ENCODE peak calls at places on chromosomes 3 and 15, in six cellular contexts. One of them, this sample, is unnamed.

GRCh38 chr3:138114431-138114918 is 933 bp downstream of the DZIP1L start:
- DNase-seq in tibial nerve: no peak
- DNase-seq in ovary: peak
- DNase-seq in K562: no peak
- DNase-seq in A549: peak
- DNase-seq in SK-N-SH: peak
- DNase-seq in this sample: no peak

GRCh38 chr3:76500746-76501275 is 539.1 kb upstream of the ROBO2 start:
- DNase-seq in tibial nerve: no peak
- DNase-seq in ovary: no peak
- DNase-seq in K562: no peak
- DNase-seq in A549: no peak
- DNase-seq in SK-N-SH: no peak
- DNase-seq in this sample: no peak

GRCh38 chr15:42160110-42160509 is 3.7 kb upstream of the PLA2G4F start:
- DNase-seq in A549: no peak
- DNase-seq in tibial nerve: no peak
- DNase-seq in K562: no peak
- DNase-seq in SK-N-SH: no peak
- DNase-seq in ovary: no peak
- DNase-seq in this sample: no peak

GRCh38 chr3:135944831-135945230 is 20.7 kb upstream of the PPP2R3A start:
- DNase-seq in ovary: no peak
- DNase-seq in K562: no peak
- DNase-seq in tibial nerve: no peak
- DNase-seq in A549: no peak
- DNase-seq in SK-N-SH: no peak
- DNase-seq in this sample: no peak

GRCh38 chr3:173589116-173589515 is 191.6 kb downstream of the NLGN1 start:
- DNase-seq in SK-N-SH: no peak
- DNase-seq in K562: no peak
- DNase-seq in A549: no peak
- DNase-seq in tibial nerve: no peak
- DNase-seq in ovary: no peak
- DNase-seq in this sample: no peak

GRCh38 chr3:139088462-139089324 is 44.0 kb upstream of the PRR23C start:
- DNase-seq in SK-N-SH: no peak
- DNase-seq in ovary: no peak
- DNase-seq in K562: no peak
- DNase-seq in A549: no peak
- DNase-seq in tibial nerve: no peak
- DNase-seq in this sample: no peak

GRCh38 chr15:93823971-93824866 is 407.1 kb upstream of the MCTP2 start:
- DNase-seq in SK-N-SH: peak
- DNase-seq in ovary: no peak
- DNase-seq in K562: no peak
- DNase-seq in A549: no peak
- DNase-seq in tibial nerve: no peak
- DNase-seq in this sample: no peak

GRCh38 chr3:69121950-69122349 is 445 bp downstream of the LMOD3 start:
- DNase-seq in SK-N-SH: no peak
- DNase-seq in K562: no peak
- DNase-seq in A549: no peak
- DNase-seq in tibial nerve: no peak
- DNase-seq in ovary: no peak
- DNase-seq in this sample: no peak

GRCh38 chr15:43146187-43146586 is 12.8 kb downstream of the TMEM62 start:
- DNase-seq in ovary: no peak
- DNase-seq in K562: no peak
- DNase-seq in SK-N-SH: no peak
- DNase-seq in tibial nerve: no peak
- DNase-seq in A549: no peak
- DNase-seq in this sample: no peak

GRCh38 chr3:1442271-1442670 is 349.4 kb downstream of the CNTN6 start:
- DNase-seq in A549: no peak
- DNase-seq in ovary: no peak
- DNase-seq in tibial nerve: no peak
- DNase-seq in K562: no peak
- DNase-seq in SK-N-SH: no peak
- DNase-seq in this sample: no peak

GRCh38 chr3:10370429-10370828 is 49.5 kb upstream of the SEC13 start:
- DNase-seq in A549: no peak
- DNase-seq in SK-N-SH: peak
- DNase-seq in tibial nerve: no peak
- DNase-seq in ovary: no peak
- DNase-seq in K562: peak
- DNase-seq in this sample: no peak

GRCh38 chr3:14234197-14235002 is 55.8 kb downstream of the LSM3 start:
- DNase-seq in K562: peak
- DNase-seq in ovary: no peak
- DNase-seq in SK-N-SH: no peak
- DNase-seq in tibial nerve: peak
- DNase-seq in A549: no peak
- DNase-seq in this sample: peak

GRCh38 chr3:151166161-151166560 is 36.9 kb downstream of the GPR171 start:
- DNase-seq in A549: peak
- DNase-seq in SK-N-SH: no peak
- DNase-seq in K562: no peak
- DNase-seq in ovary: no peak
- DNase-seq in tibial nerve: no peak
- DNase-seq in this sample: no peak

GRCh38 chr3:86792316-86792715 is 198.6 kb downstream of the VGLL3 start:
- DNase-seq in A549: no peak
- DNase-seq in tibial nerve: no peak
- DNase-seq in SK-N-SH: no peak
- DNase-seq in ovary: no peak
- DNase-seq in K562: no peak
- DNase-seq in this sample: no peak

GRCh38 chr3:189646902-189647542 is 15.8 kb downstream of the TP63 start:
- DNase-seq in ovary: no peak
- DNase-seq in SK-N-SH: no peak
- DNase-seq in tibial nerve: no peak
- DNase-seq in A549: no peak
- DNase-seq in K562: no peak
- DNase-seq in this sample: no peak

GRCh38 chr3:123641084-123641462 is 56.2 kb upstream of the HACD2 start:
- DNase-seq in A549: no peak
- DNase-seq in K562: no peak
- DNase-seq in ovary: no peak
- DNase-seq in SK-N-SH: no peak
- DNase-seq in tibial nerve: no peak
- DNase-seq in this sample: no peak

GRCh38 chr15:51121118-51121517 is 26.4 kb upstream of the TNFAIP8L3 start:
- DNase-seq in tibial nerve: no peak
- DNase-seq in ovary: peak
- DNase-seq in K562: peak
- DNase-seq in SK-N-SH: no peak
- DNase-seq in A549: peak
- DNase-seq in this sample: no peak

GRCh38 chr15:64693134-64693533 is 82.3 kb downstream of the RBPMS2 start:
- DNase-seq in tibial nerve: no peak
- DNase-seq in A549: peak
- DNase-seq in SK-N-SH: no peak
- DNase-seq in K562: no peak
- DNase-seq in ovary: no peak
- DNase-seq in this sample: peak

GRCh38 chr3:62605413-62606068 is 232.2 kb upstream of the FEZF2 start:
- DNase-seq in tibial nerve: no peak
- DNase-seq in ovary: no peak
- DNase-seq in A549: no peak
- DNase-seq in K562: no peak
- DNase-seq in SK-N-SH: no peak
- DNase-seq in this sample: no peak

GRCh38 chr3:178833696-178834095 is 237.9 kb downstream of the ZMAT3 start:
- DNase-seq in tibial nerve: no peak
- DNase-seq in K562: no peak
- DNase-seq in A549: no peak
- DNase-seq in SK-N-SH: no peak
- DNase-seq in ovary: no peak
- DNase-seq in this sample: no peak
- H3K27ac ChIP-seq in tibial nerve: no peak
- H3K27ac ChIP-seq in K562: no peak
- H3K27ac ChIP-seq in A549: no peak
- H3K27ac ChIP-seq in SK-N-SH: no peak
- H3K27ac ChIP-seq in ovary: no peak
- H3K27ac ChIP-seq in this sample: no peak

GRCh38 chr3:157501863-157502262 is 1.4 kb downstream of the VEPH1 start:
- DNase-seq in tibial nerve: no peak
- DNase-seq in K562: no peak
- DNase-seq in SK-N-SH: no peak
- DNase-seq in ovary: no peak
- DNase-seq in A549: no peak
- DNase-seq in this sample: no peak

GRCh38 chr3:157495846-157496245 is 7.4 kb downstream of the VEPH1 start:
- DNase-seq in ovary: no peak
- DNase-seq in K562: no peak
- DNase-seq in A549: no peak
- DNase-seq in SK-N-SH: no peak
- DNase-seq in tibial nerve: no peak
- DNase-seq in this sample: no peak

GRCh38 chr3:157500232-157500631 is 3.0 kb downstream of the VEPH1 start:
- DNase-seq in K562: peak
- DNase-seq in SK-N-SH: no peak
- DNase-seq in ovary: no peak
- DNase-seq in A549: peak
- DNase-seq in tibial nerve: no peak
- DNase-seq in this sample: peak

GRCh38 chr3:157498374-157498773 is 4.8 kb downstream of the VEPH1 start:
- DNase-seq in tibial nerve: no peak
- DNase-seq in SK-N-SH: no peak
- DNase-seq in K562: no peak
- DNase-seq in A549: no peak
- DNase-seq in ovary: no peak
- DNase-seq in this sample: no peak

DNA sequence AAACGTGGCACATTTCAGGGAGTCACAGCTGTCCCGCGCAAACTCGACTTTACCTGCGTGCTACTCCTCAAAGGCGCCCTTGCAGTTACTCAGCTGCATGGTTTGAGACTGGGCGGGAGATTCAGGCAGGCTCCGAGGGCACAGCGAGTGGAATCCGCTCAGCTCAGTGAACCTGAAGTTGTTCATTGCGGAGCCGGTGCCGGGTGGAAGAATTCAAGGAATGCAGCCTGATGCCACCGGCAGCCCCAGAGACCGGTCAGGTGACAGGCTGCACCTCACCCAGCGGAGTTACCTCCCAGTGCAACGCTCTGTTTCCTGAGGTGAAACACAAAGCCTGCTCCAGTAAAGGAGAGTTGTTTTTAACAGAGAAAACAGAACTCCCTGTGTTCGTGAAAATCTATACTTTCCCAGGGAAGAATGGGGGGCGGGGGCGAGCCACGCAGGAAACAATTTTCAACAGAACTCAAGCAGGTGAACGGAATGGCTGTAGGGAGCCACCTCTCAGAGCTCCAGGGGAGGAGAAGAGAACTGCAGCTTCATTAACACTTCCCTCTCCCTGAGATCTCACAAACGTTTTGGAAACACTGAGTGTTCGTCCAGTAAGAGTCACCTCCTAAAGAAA is 3.8 kb downstream of the VEPH1 start:
- DNase-seq in SK-N-SH: no peak
- DNase-seq in A549: peak
- DNase-seq in tibial nerve: no peak
- DNase-seq in K562: no peak
- DNase-seq in ovary: no peak
- DNase-seq in this sample: peak
- TF ChIP-seq CTCF in SK-N-SH: no peak
- TF ChIP-seq CTCF in A549: no peak
- TF ChIP-seq CTCF in tibial nerve: no peak
- TF ChIP-seq CTCF in K562: no peak
- TF ChIP-seq CTCF in ovary: no peak
- TF ChIP-seq CTCF in this sample: peak

DNA sequence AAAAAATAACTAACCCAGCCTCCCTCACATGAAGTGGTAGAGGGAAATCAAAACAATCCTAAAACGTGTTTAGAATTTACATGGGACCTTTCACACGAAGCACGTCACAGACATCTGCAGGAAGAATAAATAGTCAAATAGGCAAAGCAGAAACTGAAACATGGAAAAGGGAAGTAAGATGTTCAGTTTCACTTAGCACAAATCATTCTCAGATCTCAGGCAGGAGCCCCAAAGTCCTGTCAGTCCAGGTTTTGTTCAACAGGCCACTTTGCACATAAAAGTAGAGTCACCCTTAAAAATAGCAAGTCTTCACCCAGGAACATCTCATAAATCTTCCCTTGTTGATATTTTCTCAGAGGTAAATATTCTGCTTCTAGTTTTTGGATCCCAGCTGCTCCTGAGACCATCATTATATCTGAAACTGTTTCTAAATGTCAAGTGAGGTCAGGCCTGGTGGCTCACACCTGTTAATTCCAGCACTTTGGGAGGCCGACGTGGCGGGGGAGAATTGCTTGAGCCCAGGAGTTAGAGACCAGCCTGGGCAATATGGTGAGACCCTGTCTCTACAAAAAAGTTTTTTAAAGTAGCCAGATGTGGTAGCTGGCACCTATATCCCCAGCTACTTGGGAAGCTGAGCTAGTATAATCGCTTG is 1.9 kb downstream of the RUBCN start:
- DNase-seq in K562: no peak
- DNase-seq in ovary: no peak
- DNase-seq in SK-N-SH: no peak
- DNase-seq in tibial nerve: no peak
- DNase-seq in A549: no peak
- DNase-seq in this sample: peak
- TF ChIP-seq EP300 in K562: no peak
- TF ChIP-seq EP300 in ovary: no peak
- TF ChIP-seq EP300 in SK-N-SH: no peak
- TF ChIP-seq EP300 in tibial nerve: no peak
- TF ChIP-seq EP300 in A549: no peak
- TF ChIP-seq EP300 in this sample: no peak

GRCh38 chr15:73125219-73125618 is 73.0 kb downstream of the NEO1 start:
- DNase-seq in A549: no peak
- DNase-seq in tibial nerve: no peak
- DNase-seq in ovary: no peak
- DNase-seq in SK-N-SH: no peak
- DNase-seq in K562: no peak
- DNase-seq in this sample: no peak

GRCh38 chr15:73130830-73131229 is 78.6 kb downstream of the NEO1 start:
- DNase-seq in tibial nerve: no peak
- DNase-seq in ovary: no peak
- DNase-seq in SK-N-SH: no peak
- DNase-seq in K562: no peak
- DNase-seq in A549: no peak
- DNase-seq in this sample: no peak

DNA sequence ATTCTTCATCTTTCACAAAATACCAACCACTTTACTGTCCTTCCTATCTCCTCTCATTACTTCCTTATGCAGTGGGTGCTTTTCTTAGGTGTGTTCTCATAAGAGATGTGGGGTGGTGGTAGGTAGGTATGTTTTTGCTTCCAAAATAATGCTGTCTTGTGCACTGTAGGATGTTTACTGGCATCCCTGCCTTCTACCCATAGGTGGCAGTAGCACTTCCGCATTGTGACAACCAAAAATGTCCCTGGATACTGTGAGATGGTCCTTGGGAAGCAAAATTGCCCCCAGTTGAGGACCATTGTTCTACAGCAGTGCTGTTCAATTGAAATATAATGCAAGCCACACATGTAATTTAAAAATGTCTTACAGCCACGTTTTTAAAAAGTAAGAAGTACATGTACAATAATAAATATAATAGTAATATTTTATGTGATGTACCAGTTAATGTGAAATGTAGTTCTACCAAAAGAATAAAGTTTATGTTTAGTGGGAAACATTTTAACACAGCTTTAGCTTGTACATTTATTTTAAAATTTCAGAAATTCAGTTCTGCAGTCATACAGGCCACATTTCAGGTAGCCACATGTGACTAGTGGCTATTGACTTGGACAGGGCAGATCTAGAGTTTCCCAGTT is 75.2 kb downstream of the NEO1 start:
- DNase-seq in A549: peak
- DNase-seq in tibial nerve: no peak
- DNase-seq in SK-N-SH: peak
- DNase-seq in ovary: no peak
- DNase-seq in K562: peak
- DNase-seq in this sample: no peak
- H3K27ac ChIP-seq in A549: no peak
- H3K27ac ChIP-seq in tibial nerve: no peak
- H3K27ac ChIP-seq in SK-N-SH: no peak
- H3K27ac ChIP-seq in ovary: no peak
- H3K27ac ChIP-seq in K562: no peak
- H3K27ac ChIP-seq in this sample: no peak

This sample was measured in transverse colon.